ENCODE peak calls at places on chromosomes 11 and 22, in seven cellular contexts. L is SK-N-SH, H is fibroblast of mammary gland, P is kidney, V is PC-3, E is heart left ventricle, G is fibroblast of pulmonary artery. W is an unnamed sample.

GRCh38 chr22:35617137-35617755 is at the start of gene MB:
- DNase-seq in V (no peak), H (no peak), L (no peak), P (peak), E (peak), G (no peak), W (no peak)

GRCh38 chr22:41123151-41123550 is 30.8 kb downstream of the EP300 start:
- DNase-seq in H (no peak), G (peak), L (no peak), P (no peak), V (no peak), E (no peak), W (no peak)

GRCh38 chr11:19697721-19698121 is 14.9 kb upstream of the NAV2 start:
- DNase-seq in P (no peak), G (no peak), H (no peak), V (no peak), L (no peak), E (no peak), W (no peak)

GRCh38 chr11:43578346-43579170 is 102.0 kb upstream of the HSD17B12 start:
- DNase-seq in E (no peak), G (peak), P (no peak), V (peak), L (no peak), H (peak), W (peak)

GRCh38 chr11:73047773-73048371 is 94.2 kb downstream of the FCHSD2 start:
- DNase-seq in V (peak), E (no peak), L (no peak), P (no peak), H (no peak), G (no peak), W (no peak)

GRCh38 chr22:31327786-31328544 is 18.2 kb downstream of the PATZ1 start:
- DNase-seq in L (no peak), P (no peak), G (no peak), H (no peak), E (no peak), V (no peak), W (no peak)

GRCh38 chr11:36153581-36153980 is 135.6 kb downstream of the COMMD9 start:
- DNase-seq in P (no peak), E (no peak), G (no peak), H (no peak), L (no peak), V (no peak), W (no peak)

GRCh38 chr11:67278939-67279588 is 10.0 kb upstream of the ANKRD13D start:
- DNase-seq in L (no peak), P (peak), G (no peak), V (no peak), E (peak), H (no peak), W (no peak)

GRCh38 chr11:76783294-76783900 is at the start of gene TSKU:
- DNase-seq in G (peak), L (no peak), H (no peak), E (no peak), P (no peak), V (peak), W (peak)

GRCh38 chr11:83200035-83200434 is 6.5 kb downstream of the ANKRD42 start:
- DNase-seq in V (no peak), E (no peak), P (no peak), H (no peak), L (no peak), G (no peak), W (no peak)

GRCh38 chr11:10824888-10825287 is 16.2 kb upstream of the EIF4G2 start:
- DNase-seq in L (no peak), H (no peak), P (no peak), E (no peak), G (no peak), V (no peak), W (no peak)

GRCh38 chr22:17647996-17648395 is 9.4 kb downstream of the BCL2L13 start:
- DNase-seq in L (no peak), V (no peak), H (peak), P (no peak), G (no peak), E (no peak), W (no peak)

GRCh38 chr11:33664829-33665228 is 35.8 kb downstream of the C11orf91 start:
- DNase-seq in H (no peak), P (no peak), G (no peak), L (no peak), E (no peak), V (no peak), W (peak)

GRCh38 chr11:18540207-18541009 is 13.7 kb upstream of the TSG101 start:
- DNase-seq in V (peak), G (peak), L (peak), H (peak), P (no peak), E (no peak), W (peak)

GRCh38 chr22:39628563-39629080 is 58.1 kb downstream of the CACNA1I start:
- DNase-seq in L (no peak), G (no peak), H (no peak), E (no peak), V (no peak), P (no peak), W (no peak)

GRCh38 chr11:133337905-133338536 is 194.3 kb downstream of the OPCML start:
- DNase-seq in V (no peak), G (no peak), H (no peak), L (no peak), E (no peak), P (no peak), W (no peak)

GRCh38 chr22:20863356-20863755 is 4.5 kb downstream of the SNAP29 start:
- DNase-seq in E (no peak), V (no peak), P (peak), H (no peak), L (no peak), G (no peak), W (no peak)

GRCh38 chr11:8250981-8251620 is 12.6 kb downstream of the LMO1 start:
- DNase-seq in G (no peak), H (no peak), L (no peak), V (no peak), E (no peak), P (peak), W (no peak)

GRCh38 chr22:23756891-23757290 is 2.7 kb upstream of the VPREB3 start:
- DNase-seq in L (no peak), E (no peak), P (no peak), G (no peak), V (no peak), H (no peak), W (no peak)

GRCh38 chr22:46063861-46064235 is 86.5 kb upstream of the PPARA start:
- DNase-seq in H (peak), G (no peak), E (no peak), L (no peak), P (peak), V (peak), W (no peak)

GRCh38 chr11:65565624-65566453 is 4.4 kb upstream of the ZNRD2 start:
- DNase-seq in V (peak), P (no peak), G (peak), H (no peak), E (no peak), L (no peak), W (no peak)

GRCh38 chr11:12066056-12066798 is 44.2 kb upstream of the MICAL2 start:
- DNase-seq in E (peak), V (peak), H (peak), G (peak), P (peak), L (no peak), W (peak)

GRCh38 chr22:47091241-47091691 is 328.8 kb downstream of the TBC1D22A start:
- DNase-seq in V (no peak), P (no peak), H (no peak), G (no peak), E (no peak), L (no peak), W (no peak)

GRCh38 chr11:63623513-63624140 is 9.4 kb upstream of the PLAAT3 start:
- DNase-seq in E (no peak), V (no peak), P (no peak), H (no peak), G (no peak), L (no peak), W (peak)

GRCh38 chr22:17243524-17243923 is 24.3 kb upstream of the ADA2 start:
- DNase-seq in L (no peak), E (no peak), P (no peak), G (no peak), V (peak), H (peak), W (no peak)

GRCh38 chr11:125070699-125071254 is 7.7 kb downstream of the SLC37A2 start:
- DNase-seq in E (peak), L (no peak), G (peak), V (peak), P (peak), H (peak), W (peak)

GRCh38 chr11:66289548-66290331 is 797 bp upstream of the YIF1A start:
- DNase-seq in P (no peak), V (peak), H (no peak), L (no peak), G (no peak), E (peak), W (no peak)

GRCh38 chr11:44927174-44927661 is 23.5 kb downstream of the TP53I11 start:
- DNase-seq in V (peak), E (no peak), G (peak), L (peak), P (peak), H (peak), W (peak)

GRCh38 chr22:50444663-50445062 is 30.2 kb downstream of the SBF1 start:
- DNase-seq in E (peak), H (peak), L (no peak), P (peak), V (peak), G (peak), W (peak)

GRCh38 chr11:115745545-115746265 is 241.5 kb upstream of the CADM1 start:
- DNase-seq in P (no peak), E (peak), H (no peak), L (peak), G (no peak), V (no peak), W (no peak)

GRCh38 chr11:38814670-38815069 is 2216.6 kb upstream of the RAG2 start:
- DNase-seq in P (no peak), V (peak), H (no peak), E (no peak), G (peak), L (no peak), W (peak)

GRCh38 chr11:6574816-6575715 is 28.4 kb downstream of the RRP8 start:
- DNase-seq in H (no peak), P (no peak), V (no peak), L (no peak), E (no peak), G (no peak), W (no peak)

GRCh38 chr11:105357764-105358163 is 218.2 kb upstream of the CARD18 start:
- DNase-seq in H (no peak), E (no peak), G (peak), V (peak), P (no peak), L (no peak), W (peak)

DNA sequence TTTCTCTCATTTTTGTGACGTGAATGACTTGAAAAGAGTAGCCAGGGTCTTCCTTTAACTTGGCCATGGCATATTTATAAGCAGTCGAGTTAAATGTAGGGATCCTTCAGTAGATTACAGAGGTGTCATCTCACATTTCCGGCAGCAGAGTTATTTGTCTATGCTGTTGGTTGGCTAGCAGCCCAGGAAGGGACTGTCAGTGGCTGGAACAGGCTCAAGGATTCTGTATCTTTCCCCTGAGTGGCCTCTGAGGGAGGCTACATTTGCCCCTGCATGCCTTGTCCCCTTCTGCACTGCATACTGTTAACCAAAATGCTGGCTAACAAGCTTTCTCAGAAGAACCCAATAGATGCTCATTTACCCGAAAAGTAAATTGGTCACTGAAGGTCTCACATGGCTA is 187.6 kb downstream of the PGR start:
- DNase-seq in P (no peak), L (no peak), V (peak), H (peak), G (peak), E (peak), W (no peak)
- TF ChIP-seq CTCF in P (no peak), L (no peak), V (no peak), H (no peak), G (no peak), E (no peak), W (no peak)

DNA sequence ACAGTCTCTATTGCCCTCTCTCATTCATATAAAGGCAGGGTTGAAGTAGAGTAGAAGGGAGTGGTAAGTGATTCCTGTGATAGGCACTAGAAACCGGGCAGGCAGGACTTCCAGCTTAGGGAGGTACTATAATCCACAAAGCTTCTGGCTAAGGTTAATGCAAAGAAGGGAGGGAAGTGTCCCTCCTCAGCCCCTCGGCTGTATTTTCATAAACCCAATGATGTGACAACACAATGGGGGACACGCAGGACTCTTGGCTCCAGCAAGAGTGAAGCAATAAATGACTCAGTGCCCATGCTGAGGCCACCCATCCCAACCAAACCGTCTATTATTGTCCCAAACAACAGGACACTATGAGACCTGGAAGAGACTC is 90.7 kb downstream of the ETS1 start:
- DNase-seq in H (no peak), G (no peak), P (no peak), L (no peak), V (peak), E (no peak), W (no peak)
- H3K4me3 ChIP-seq in H (no peak), G (no peak), P (no peak), L (peak), V (peak), E (no peak), W (no peak)

DNA sequence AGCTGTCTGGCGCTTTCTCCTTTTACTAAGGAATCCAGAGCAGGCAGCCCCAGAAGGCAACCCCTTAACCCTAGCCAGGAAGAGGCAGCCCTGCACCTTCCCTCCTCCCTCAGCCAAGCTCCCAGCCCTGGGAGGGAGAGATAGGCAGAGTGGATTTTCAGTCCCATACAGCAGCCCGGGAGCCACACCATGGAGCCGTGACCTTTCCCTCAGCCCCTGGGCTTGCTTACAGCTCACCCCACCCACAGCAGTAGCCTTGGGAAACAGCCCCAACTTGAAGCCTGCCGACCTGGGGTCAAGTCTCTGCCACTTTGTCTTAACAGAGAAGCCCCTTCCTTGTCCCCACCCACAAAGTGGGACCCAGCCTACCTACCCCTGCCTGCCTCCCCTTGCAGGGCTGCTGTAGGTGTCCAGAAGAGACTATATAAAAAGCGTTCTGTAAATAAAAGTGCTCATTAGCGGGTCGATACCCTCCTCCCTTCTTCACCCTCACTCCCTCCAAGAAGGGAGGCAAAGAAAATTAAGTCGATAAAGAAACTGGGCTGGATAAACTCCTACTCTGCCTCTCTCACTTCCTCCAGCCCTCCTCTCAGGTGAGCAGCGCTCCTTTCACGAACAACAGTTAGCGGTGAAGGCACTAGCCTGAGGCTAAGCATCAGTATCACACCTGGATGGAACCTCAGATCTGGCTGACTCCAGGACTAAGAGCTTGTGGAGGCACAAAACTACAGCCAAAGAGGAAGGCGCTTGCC is 4.2 kb downstream of the TST start:
- DNase-seq in L (no peak), V (no peak), H (no peak), P (peak), E (no peak), G (no peak), W (no peak)
- TF ChIP-seq CTCF in L (no peak), V (no peak), H (no peak), P (no peak), E (no peak), G (no peak), W (no peak)

DNA sequence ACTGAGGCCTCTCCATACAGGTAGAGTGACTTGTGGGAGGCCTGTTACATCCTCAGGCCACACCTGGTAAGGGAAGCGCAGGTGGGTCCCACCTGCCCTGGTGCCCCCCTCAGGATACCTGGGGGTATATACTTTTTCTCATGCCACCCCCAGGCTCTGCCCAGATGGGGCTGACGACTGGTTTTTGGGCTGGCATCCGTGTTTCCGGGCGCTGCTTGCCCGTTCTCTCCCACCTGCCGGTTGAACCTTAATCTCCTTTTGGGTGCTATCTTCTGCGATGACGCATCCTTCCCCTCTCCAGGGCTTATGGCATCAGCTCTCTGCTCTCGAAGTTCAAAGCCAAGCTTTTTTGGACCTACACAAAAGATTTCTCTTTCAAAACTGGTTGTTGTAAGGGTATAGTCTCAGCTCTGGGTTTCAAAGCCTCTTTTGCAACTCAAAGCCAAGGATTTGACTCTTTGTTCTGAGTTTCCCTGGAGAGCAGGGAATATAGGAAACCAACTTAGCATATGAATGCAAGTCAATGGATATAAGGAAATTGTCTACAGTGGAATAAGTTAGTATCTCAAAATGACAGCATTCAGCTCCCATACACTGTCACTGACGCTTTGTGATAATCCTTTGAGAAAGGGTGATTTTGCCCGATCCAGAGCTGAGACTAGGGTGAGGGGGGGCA is 8.6 kb upstream of the LRRC10B start:
- DNase-seq in H (no peak), L (no peak), P (no peak), G (no peak), V (no peak), E (no peak), W (no peak)
- H3K4me3 ChIP-seq in H (no peak), L (no peak), P (no peak), G (no peak), V (no peak), E (no peak), W (no peak)

DNA sequence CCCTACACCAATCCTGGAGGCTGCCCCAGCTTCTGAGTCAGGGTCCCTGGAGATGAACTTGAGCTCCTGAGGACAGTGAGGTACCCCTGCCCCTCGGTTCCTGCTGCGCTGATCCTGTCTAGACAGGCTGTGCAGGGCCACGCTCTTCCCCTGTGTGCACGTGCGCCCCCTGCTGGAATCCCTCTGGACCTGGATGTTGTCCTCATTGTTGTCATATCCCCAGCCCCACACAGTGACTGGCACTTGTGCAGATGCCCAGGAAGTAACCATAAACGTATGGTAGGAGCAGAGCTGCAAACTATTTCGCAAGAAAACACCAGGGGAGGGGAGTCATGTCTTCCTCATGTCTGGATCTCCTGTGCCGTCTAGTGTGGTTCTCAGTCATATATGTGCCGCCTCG is 114.7 kb downstream of the CRYBB2 start:
- DNase-seq in P (no peak), E (peak), G (peak), H (peak), L (no peak), V (peak), W (no peak)
- TF ChIP-seq CTCF in P (no peak), E (peak), G (peak), H (peak), L (peak), V (peak), W (peak)